ENCODE peak calls at places on chromosomes 2 and 18, in seven cellular contexts. H is K562, X is HEK293T, K is HCT116, A is WTC11, Y is HepG2, M is GM12878. R is an unnamed sample.

GRCh38 chr2:8575011-8575750 is 106.7 kb upstream of the ID2 start:
- DNase-seq in H (no peak), X (no peak), K (no peak), A (no peak), Y (peak), M (no peak), R (no peak)

GRCh38 chr2:177489719-177490301 is 97.2 kb downstream of the AGPS start:
- DNase-seq in H (peak), X (peak), K (peak), A (no peak), Y (peak), M (no peak), R (no peak)

GRCh38 chr2:45882707-45883106 is 231.2 kb downstream of the PRKCE start:
- DNase-seq in H (no peak), X (no peak), K (no peak), A (no peak), Y (no peak), M (no peak), R (no peak)

GRCh38 chr2:160138406-160138805 is 61.7 kb downstream of the ITGB6 start:
- DNase-seq in H (no peak), X (no peak), K (no peak), A (no peak), Y (no peak), M (no peak), R (no peak)

GRCh38 chr2:219571311-219572236 is at the start of gene OBSL1:
- DNase-seq in H (peak), X (peak), K (no peak), A (peak), Y (peak), M (no peak), R (peak)

GRCh38 chr2:135052997-135053474 is 944 bp downstream of the RAB3GAP1 start:
- DNase-seq in H (no peak), X (no peak), K (no peak), A (no peak), Y (no peak), M (no peak), R (no peak)

GRCh38 chr2:141878016-141878415 is 252.8 kb downstream of the LRP1B start:
- DNase-seq in H (no peak), X (no peak), K (no peak), A (no peak), Y (no peak), M (no peak), R (no peak)

GRCh38 chr2:121133551-121134319 is 151.3 kb downstream of the TFCP2L1 start:
- DNase-seq in H (no peak), X (no peak), K (no peak), A (no peak), Y (no peak), M (no peak), R (no peak)

GRCh38 chr18:59029663-59030421 is 109.8 kb upstream of the SEC11C start:
- DNase-seq in H (no peak), X (no peak), K (no peak), A (no peak), Y (no peak), M (no peak), R (no peak)

GRCh38 chr2:62140785-62141740 is 54.9 kb upstream of the B3GNT2 start:
- DNase-seq in H (no peak), X (no peak), K (no peak), A (no peak), Y (no peak), M (peak), R (no peak)

GRCh38 chr18:44969214-44969842 is 288.6 kb downstream of the SETBP1 start:
- DNase-seq in H (no peak), X (no peak), K (no peak), A (no peak), Y (no peak), M (no peak), R (no peak)

GRCh38 chr2:164692114-164692513 is 70.8 kb upstream of the GRB14 start:
- DNase-seq in H (no peak), X (no peak), K (no peak), A (no peak), Y (peak), M (no peak), R (no peak)

GRCh38 chr18:22667616-22668422 is 250.1 kb upstream of the CTAGE1 start:
- DNase-seq in H (peak), X (no peak), K (peak), A (no peak), Y (no peak), M (peak), R (no peak)

GRCh38 chr2:113133696-113134558 is 6.5 kb downstream of the IL1RN start:
- DNase-seq in H (no peak), X (no peak), K (no peak), A (no peak), Y (no peak), M (no peak), R (peak)

GRCh38 chr2:29006092-29006985 is 25.2 kb downstream of the TOGARAM2 start:
- DNase-seq in H (peak), X (no peak), K (no peak), A (no peak), Y (no peak), M (no peak), R (no peak)

GRCh38 chr2:42371621-42372473 is 10.8 kb upstream of the COX7A2L start:
- DNase-seq in H (no peak), X (no peak), K (no peak), A (no peak), Y (no peak), M (no peak), R (no peak)

GRCh38 chr2:25797607-25798488 is 80.4 kb downstream of the ASXL2 start:
- DNase-seq in H (no peak), X (no peak), K (no peak), A (no peak), Y (no peak), M (no peak), R (no peak)

GRCh38 chr2:149470046-149470445 is 117.5 kb downstream of the MMADHC start:
- DNase-seq in H (no peak), X (no peak), K (no peak), A (no peak), Y (no peak), M (no peak), R (no peak)

GRCh38 chr2:222919841-222920609 is 59.2 kb downstream of the ACSL3 start:
- DNase-seq in H (peak), X (no peak), K (no peak), A (no peak), Y (no peak), M (no peak), R (no peak)

GRCh38 chr2:2860583-2861300 is 516.9 kb downstream of the EIPR1 start:
- DNase-seq in H (no peak), X (no peak), K (no peak), A (no peak), Y (no peak), M (no peak), R (no peak)

GRCh38 chr2:155309483-155309882 is 611.0 kb downstream of the KCNJ3 start:
- DNase-seq in H (no peak), X (no peak), K (no peak), A (no peak), Y (no peak), M (no peak), R (no peak)

GRCh38 chr2:12044857-12045256 is 298.4 kb downstream of the LPIN1 start:
- DNase-seq in H (no peak), X (no peak), K (no peak), A (no peak), Y (no peak), M (peak), R (no peak)

GRCh38 chr2:64797881-64798590 is 144.3 kb upstream of the SERTAD2 start:
- DNase-seq in H (no peak), X (no peak), K (no peak), A (no peak), Y (peak), M (no peak), R (no peak)

GRCh38 chr2:68251855-68252406 is 401 bp downstream of the PPP3R1 start:
- DNase-seq in H (peak), X (peak), K (no peak), A (peak), Y (no peak), M (no peak), R (no peak)

GRCh38 chr2:32894119-32894728 is 52.5 kb upstream of the LTBP1 start:
- DNase-seq in H (peak), X (no peak), K (no peak), A (no peak), Y (no peak), M (no peak), R (no peak)

GRCh38 chr2:65420712-65421431 is 11.5 kb downstream of the SPRED2 start:
- DNase-seq in H (no peak), X (no peak), K (no peak), A (no peak), Y (no peak), M (no peak), R (no peak)

GRCh38 chr2:11446733-11447248 is 19.2 kb downstream of the E2F6 start:
- DNase-seq in H (peak), X (peak), K (peak), A (peak), Y (peak), M (no peak), R (peak)

GRCh38 chr2:11073251-11073650 is 82.0 kb upstream of the SLC66A3 start:
- DNase-seq in H (peak), X (peak), K (peak), A (peak), Y (peak), M (no peak), R (peak)

GRCh38 chr2:207107551-207107950 is 58.2 kb downstream of the KLF7 start:
- DNase-seq in H (no peak), X (no peak), K (no peak), A (no peak), Y (no peak), M (no peak), R (no peak)

GRCh38 chr18:11998182-11998581 is 16.9 kb downstream of the IMPA2 start:
- DNase-seq in H (no peak), X (no peak), K (no peak), A (no peak), Y (no peak), M (no peak), R (no peak)

GRCh38 chr2:77839102-77839501 is 316.9 kb upstream of the LRRTM4 start:
- DNase-seq in H (no peak), X (no peak), K (no peak), A (no peak), Y (no peak), M (no peak), R (no peak)

DNA sequence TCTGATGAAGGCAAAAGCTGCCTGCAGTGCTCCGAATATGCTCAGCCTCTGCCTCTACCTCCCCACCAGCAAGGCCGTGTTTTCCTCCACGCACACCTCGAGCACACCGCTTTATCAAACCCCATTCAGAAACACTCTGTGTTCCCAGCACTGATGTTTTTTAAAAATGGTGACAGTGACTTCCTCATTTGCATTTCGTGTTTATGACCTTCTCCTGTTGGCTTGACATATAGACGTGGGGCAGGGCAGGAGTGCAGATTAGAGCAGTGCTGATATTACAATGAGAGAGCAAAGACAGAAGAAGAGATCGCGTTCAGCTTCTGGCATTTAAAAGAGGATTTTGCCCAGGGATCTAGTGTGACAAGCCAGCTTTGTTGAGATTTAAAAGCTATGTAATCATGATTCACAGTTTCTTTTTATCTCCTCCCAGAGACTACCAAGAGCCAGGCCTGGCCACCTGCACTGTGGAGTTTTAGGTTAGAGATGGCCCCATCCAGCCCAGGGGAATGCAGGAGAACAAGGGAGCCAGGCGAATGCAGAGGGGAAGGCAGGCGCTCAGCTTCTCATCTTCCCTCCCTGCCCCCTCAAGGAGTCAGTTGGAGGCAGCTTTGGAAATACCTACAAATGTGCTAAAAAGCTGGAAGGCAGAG is 61.5 kb upstream of the NEDD4L start:
- DNase-seq in H (no peak), X (no peak), K (no peak), A (no peak), Y (no peak), M (no peak), R (no peak)
- TF ChIP-seq SP1 in H (no peak), X (no peak), K (no peak), A (no peak), Y (no peak), M (no peak), R (no peak)

GRCh38 chr2:21837561-21837960 is 713.8 kb downstream of the TDRD15 start:
- DNase-seq in H (no peak), X (no peak), K (no peak), A (no peak), Y (no peak), M (no peak), R (no peak)

GRCh38 chr2:21841341-21841740 is 717.6 kb downstream of the TDRD15 start:
- DNase-seq in H (no peak), X (no peak), K (no peak), A (no peak), Y (no peak), M (no peak), R (no peak)

GRCh38 chr2:21836261-21836660 is 712.5 kb downstream of the TDRD15 start:
- DNase-seq in H (no peak), X (no peak), K (no peak), A (no peak), Y (no peak), M (no peak), R (no peak)

GRCh38 chr2:21836766-21837543 is 713.2 kb downstream of the TDRD15 start:
- DNase-seq in H (no peak), X (no peak), K (no peak), A (no peak), Y (no peak), M (no peak), R (no peak)
- TF ChIP-seq SP1 in H (no peak), X (no peak), K (no peak), A (no peak), Y (no peak), M (no peak), R (no peak)

DNA sequence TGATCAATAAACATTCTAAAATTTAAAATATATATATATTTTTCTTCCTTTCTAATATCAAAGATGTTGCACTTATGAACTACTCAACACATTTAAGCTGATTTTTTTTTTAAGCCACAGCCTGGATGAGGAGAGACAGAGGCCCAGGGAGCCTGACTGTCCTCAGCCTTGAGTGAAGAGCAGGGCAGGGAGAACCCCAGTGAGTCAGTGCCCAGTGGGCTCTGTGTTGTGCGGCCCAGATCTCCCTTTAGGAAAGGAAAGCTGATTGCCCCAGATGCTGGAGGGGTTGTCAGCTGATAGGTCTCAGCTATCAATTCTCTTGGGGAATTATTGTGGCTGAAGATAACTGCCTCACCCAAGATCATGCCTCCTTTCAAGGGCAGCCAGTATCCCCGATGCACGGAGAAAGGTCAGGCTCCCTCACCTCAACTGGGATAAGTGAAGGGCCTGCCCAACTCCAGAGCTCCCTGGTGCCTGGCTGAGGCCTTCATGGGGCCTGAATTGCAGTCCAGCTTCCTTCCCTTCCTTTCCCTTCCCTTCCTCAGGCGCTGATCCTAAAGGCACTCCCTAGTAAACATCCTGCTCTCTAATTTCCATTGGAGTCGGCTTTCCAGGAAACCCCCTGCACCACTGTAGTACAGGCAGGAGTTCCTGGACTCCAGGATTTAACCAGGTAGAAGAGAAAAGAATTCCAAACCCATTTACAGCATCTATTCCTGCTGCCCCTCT is 106.9 kb upstream of the ATL2 start:
- DNase-seq in H (no peak), X (no peak), K (no peak), A (no peak), Y (no peak), M (no peak), R (no peak)
- TF ChIP-seq SP1 in H (no peak), X (no peak), K (no peak), A (no peak), Y (no peak), M (no peak), R (no peak)

GRCh38 chr2:55090702-55091101 is 40.5 kb upstream of the RTN4 start:
- DNase-seq in H (no peak), X (no peak), K (no peak), A (no peak), Y (no peak), M (no peak), R (no peak)
- TF ChIP-seq SP1 in H (no peak), X (no peak), K (no peak), A (no peak), Y (no peak), M (no peak), R (no peak)